ENCODE peak calls at places on chromosomes 13 and 19, in seven cellular contexts. O is pancreas; D is tibial artery; P is H9; G is CD8-positive, alpha-beta T cell; V is neural progenitor cell; S is suprapubic skin. A is an unnamed sample.

GRCh38 chr19:38319421-38320258 is at the start of gene KCNK6:
- DNase-seq in O (peak; percentile 65), D (peak; percentile 41), P (peak; percentile 78), G (peak; percentile 40), V (peak; percentile 78), S (peak; percentile 76), A (peak; percentile 22)

GRCh38 chr19:39017646-39018045 is 14.7 kb downstream of the FBXO27 start:
- DNase-seq in O (no peak), D (no peak), P (no peak), G (no peak), V (no peak), S (no peak), A (no peak)

GRCh38 chr13:100875392-100876043 is 200.9 kb upstream of the TMTC4 start:
- DNase-seq in O (no peak), D (no peak), P (no peak), G (no peak), V (no peak), S (no peak), A (no peak)

GRCh38 chr13:46352810-46353209 is 34.2 kb downstream of the RUBCNL start:
- DNase-seq in O (no peak), D (peak; percentile 49), P (no peak), G (no peak), V (no peak), S (no peak), A (no peak)

GRCh38 chr13:72304121-72304745 is 423.2 kb downstream of the MZT1 start:
- DNase-seq in O (no peak), D (no peak), P (no peak), G (no peak), V (no peak), S (no peak), A (no peak)

GRCh38 chr19:50798943-50799851 is 9.0 kb downstream of the ACP4 start:
- DNase-seq in O (no peak), D (no peak), P (no peak), G (no peak), V (no peak), S (no peak), A (no peak)

GRCh38 chr13:37085656-37086055 is 19.8 kb downstream of the CSNK1A1L start:
- DNase-seq in O (no peak), D (no peak), P (no peak), G (no peak), V (no peak), S (no peak), A (no peak)

GRCh38 chr19:11234486-11235075 is 4.8 kb upstream of the ANGPTL8 start:
- DNase-seq in O (no peak), D (no peak), P (no peak), G (no peak), V (no peak), S (no peak), A (no peak)

GRCh38 chr19:37903096-37903495 is 3.3 kb downstream of the WDR87 start:
- DNase-seq in O (no peak), D (no peak), P (no peak), G (no peak), V (no peak), S (no peak), A (no peak)

GRCh38 chr19:46533085-46534081 is 37.7 kb upstream of the PNMA8B start:
- DNase-seq in O (no peak), D (no peak), P (no peak), G (no peak), V (peak; percentile 69), S (no peak), A (no peak)

GRCh38 chr19:35715981-35716734 is 1.6 kb upstream of the KMT2B start:
- DNase-seq in O (peak; percentile 79), D (peak; percentile 42), P (no peak), G (peak; percentile 25), V (peak; percentile 17), S (no peak), A (no peak)

GRCh38 chr13:64723735-64724134 is 2506.4 kb downstream of the PCDH9 start:
- DNase-seq in O (no peak), D (no peak), P (no peak), G (no peak), V (no peak), S (no peak), A (no peak)

GRCh38 chr13:74641586-74641985 is 507.4 kb upstream of the KLF12 start:
- DNase-seq in O (no peak), D (no peak), P (no peak), G (no peak), V (no peak), S (no peak), A (no peak)

GRCh38 chr19:27742041-27742440 is 1470.9 kb downstream of the UQCRFS1 start:
- DNase-seq in O (no peak), D (no peak), P (no peak), G (no peak), V (no peak), S (no peak), A (no peak)

GRCh38 chr19:16573296-16573695 is 1.1 kb upstream of the SLC35E1 start:
- DNase-seq in O (no peak), D (no peak), P (no peak), G (no peak), V (no peak), S (no peak), A (no peak)

GRCh38 chr13:37954191-37954590 is 84.6 kb upstream of the TRPC4 start:
- DNase-seq in O (no peak), D (no peak), P (no peak), G (no peak), V (no peak), S (no peak), A (no peak)

GRCh38 chr13:31385534-31385933 is 185.8 kb downstream of the B3GLCT start:
- DNase-seq in O (no peak), D (no peak), P (no peak), G (no peak), V (no peak), S (no peak), A (no peak)

GRCh38 chr13:30792257-30793000 is 57.1 kb downstream of the ALOX5AP start:
- DNase-seq in O (peak; percentile 75), D (peak; percentile 79), P (peak; percentile 50), G (no peak), V (peak; percentile 64), S (peak; percentile 89), A (peak; percentile 49)

GRCh38 chr19:4534836-4535658 is at the start of gene PLIN5:
- DNase-seq in O (peak; percentile 99), D (peak; percentile 32), P (peak; percentile 95), G (peak; percentile 44), V (peak; percentile 95), S (peak; percentile 78), A (no peak)

GRCh38 chr19:4533835-4534424 is 1.1 kb downstream of the PLIN5 start:
- DNase-seq in O (no peak), D (no peak), P (no peak), G (no peak), V (no peak), S (peak; percentile 59), A (no peak)

GRCh38 chr19:4529924-4530522 is 5.0 kb downstream of the PLIN5 start:
- DNase-seq in O (no peak), D (no peak), P (no peak), G (no peak), V (no peak), S (no peak), A (no peak)

GRCh38 chr19:4531562-4532165 is 3.4 kb downstream of the PLIN5 start:
- DNase-seq in O (peak; percentile 59), D (no peak), P (no peak), G (no peak), V (no peak), S (no peak), A (no peak)

GRCh38 chr19:4533334-4533733 is 1.7 kb downstream of the PLIN5 start:
- DNase-seq in O (no peak), D (no peak), P (no peak), G (no peak), V (no peak), S (no peak), A (no peak)
- TF ChIP-seq CTCF in O (no peak), D (no peak), P (no peak), G (no peak), V (no peak), S (no peak), A (no peak)

DNA sequence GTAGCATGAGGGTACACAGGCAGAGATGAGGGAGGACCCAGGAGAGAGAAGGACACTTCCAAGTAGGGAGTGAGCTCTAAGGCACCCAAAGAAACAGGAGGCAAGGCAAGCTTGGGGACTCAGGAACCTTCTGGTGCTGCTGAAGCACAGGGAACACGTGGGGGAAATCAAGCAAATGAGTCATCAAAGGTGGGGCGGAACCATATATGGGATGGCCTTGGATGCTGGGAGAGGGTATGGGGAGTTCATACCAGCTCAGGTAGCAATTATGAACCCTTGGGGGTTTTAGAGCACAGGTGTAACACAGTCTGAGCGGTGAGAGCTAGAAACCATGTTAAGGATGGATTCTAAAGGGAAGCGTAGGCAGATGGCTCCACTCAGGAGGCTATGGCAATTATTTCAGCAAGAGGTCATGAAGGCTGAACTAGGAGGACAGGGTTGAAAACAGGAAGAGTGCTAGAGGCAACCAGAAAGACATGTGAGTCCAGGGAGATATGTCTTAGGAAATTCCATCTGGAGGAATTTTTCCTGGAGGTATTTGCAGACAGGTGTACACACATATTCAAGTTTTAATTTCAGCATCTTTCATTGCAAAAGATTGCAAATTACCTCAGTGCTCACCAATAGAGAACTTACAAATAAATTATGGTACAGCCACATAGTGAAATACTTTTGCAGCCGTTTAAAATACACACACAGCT is 77.1 kb downstream of the STARD13 start:
- DNase-seq in O (no peak), D (no peak), P (no peak), G (no peak), V (no peak), S (no peak), A (no peak)
- H3K4me1 ChIP-seq in O (peaks cover 15% of the 10 kb centered on the region), D (peaks cover 25% of the 10 kb centered on the region), P (peaks cover under 1% of the 10 kb centered on the region), G (no peaks in the 10 kb centered on the region), V (peaks cover 15% of the 10 kb centered on the region), S (peaks cover 64% of the 10 kb centered on the region), A (no peaks in the 10 kb centered on the region)

GRCh38 chr19:40465025-40465780 is at the start of gene BLVRB:
- DNase-seq in O (no peak), D (peak; percentile 76), P (no peak), G (no peak), V (no peak), S (no peak), A (no peak)
- TF ChIP-seq CTCF in O (no peak), D (no peak), P (no peak), G (no peak), V (no peak), S (no peak), A (no peak)

GRCh38 chr19:1085053-1085658 is 10.0 kb downstream of the POLR2E start:
- DNase-seq in O (no peak), D (no peak), P (no peak), G (no peak), V (no peak), S (no peak), A (no peak)
- H3K4me1 ChIP-seq in O (no peaks in the 10 kb centered on the region), D (no peaks in the 10 kb centered on the region), P (no peaks in the 10 kb centered on the region), G (peaks cover 95% of the 10 kb centered on the region), V (peaks cover 10% of the 10 kb centered on the region), S (peaks cover 51% of the 10 kb centered on the region), A (peaks cover 16% of the 10 kb centered on the region)

GRCh38 chr13:109500146-109500773 is 286.1 kb downstream of the IRS2 start:
- DNase-seq in O (no peak), D (no peak), P (peak; percentile 46), G (no peak), V (peak; percentile 43), S (no peak), A (no peak)
- TF ChIP-seq CTCF in O (no peak), D (no peak), P (peak; percentile 38), G (no peak), V (peak; percentile 21), S (no peak), A (no peak)

A was measured in tibial nerve.